ENCODE peak calls at places on chromosomes 5 and 9, in eight cellular contexts. X, U, O, E, P, S, V and K are unnamed samples.

GRCh38 chr5:100505984-100506670 is 29.0 kb upstream of the FAM174A start:
- DNase-seq in X (no peak), U (no peak), O (no peak), E (no peak), P (no peak), S (no peak), V (no peak), K (no peak)

GRCh38 chr5:153794327-153794726 is 244.4 kb downstream of the FAM114A2 start:
- DNase-seq in X (no peak), U (no peak), O (no peak), E (no peak), P (no peak), S (no peak), V (no peak), K (no peak)

GRCh38 chr5:139413963-139414362 is 10.1 kb upstream of the SPATA24 start:
- DNase-seq in X (no peak), U (no peak), O (no peak), E (no peak), P (peak; percentile 24), S (no peak), V (no peak), K (no peak)

GRCh38 chr9:107750741-107751521 is 261.4 kb upstream of the KLF4 start:
- DNase-seq in X (no peak), U (peak; percentile 97), O (peak; percentile 82), E (no peak), P (peak; percentile 95), S (peak; percentile 82), V (no peak), K (no peak)

GRCh38 chr5:39977231-39977630 is 552.5 kb upstream of the DAB2 start:
- DNase-seq in X (no peak), U (no peak), O (no peak), E (no peak), P (no peak), S (no peak), V (no peak), K (no peak)

GRCh38 chr5:172729588-172729987 is 41.4 kb downstream of the DUSP1 start:
- DNase-seq in X (no peak), U (no peak), O (no peak), E (no peak), P (no peak), S (no peak), V (no peak), K (no peak)

GRCh38 chr5:90547072-90547536 is 11.5 kb upstream of the ADGRV1 start:
- DNase-seq in X (no peak), U (no peak), O (no peak), E (no peak), P (no peak), S (no peak), V (no peak), K (no peak)

GRCh38 chr9:123359106-123359505 is 3.1 kb downstream of the CRB2 start:
- DNase-seq in X (no peak), U (no peak), O (no peak), E (no peak), P (no peak), S (no peak), V (no peak), K (no peak)

GRCh38 chr5:151523335-151523734 is 67.8 kb downstream of the FAT2 start:
- DNase-seq in X (no peak), U (no peak), O (peak; percentile 41), E (peak; percentile 27), P (peak; percentile 41), S (no peak), V (peak; percentile 90), K (peak; percentile 23)

GRCh38 chr9:34500623-34501267 is 22.0 kb downstream of the ENHO start:
- DNase-seq in X (peak; percentile 61), U (no peak), O (peak; percentile 46), E (peak; percentile 82), P (no peak), S (peak; percentile 48), V (peak; percentile 93), K (peak; percentile 78)

GRCh38 chr9:129796029-129796910 is 6.7 kb upstream of the TOR1B start:
- DNase-seq in X (no peak), U (no peak), O (no peak), E (no peak), P (no peak), S (no peak), V (no peak), K (no peak)

DNA sequence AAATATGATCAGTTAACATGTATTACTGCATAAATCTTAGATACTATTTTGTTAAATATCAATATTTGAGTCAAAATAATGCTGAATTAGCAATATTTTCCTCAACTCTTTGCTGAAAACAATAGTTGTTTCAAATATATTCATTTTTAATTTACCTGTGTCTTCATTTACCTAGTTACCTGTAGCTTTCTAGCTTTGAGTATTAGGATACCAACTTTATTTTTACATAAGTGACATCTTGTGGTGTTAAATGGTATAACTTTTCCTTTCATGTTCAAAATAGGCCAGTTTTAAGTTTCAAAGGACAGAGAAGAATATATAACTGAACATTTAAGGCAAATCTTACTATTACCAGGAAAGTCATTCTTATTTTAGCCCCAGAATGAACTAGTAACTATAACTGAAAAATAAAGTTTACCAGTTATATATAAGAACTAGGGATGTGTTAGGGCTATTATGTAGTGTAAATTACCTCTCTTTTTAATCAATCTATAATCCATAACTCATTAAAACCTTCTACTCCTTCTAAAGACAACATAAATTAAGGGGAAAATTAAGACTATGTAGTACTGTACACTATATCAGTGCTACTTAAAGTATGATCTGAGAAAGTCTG is 25.3 kb downstream of the AP3B1 start:
- DNase-seq in X (no peak), U (no peak), O (no peak), E (no peak), P (no peak), S (no peak), V (no peak), K (no peak)
- TF ChIP-seq CTCF in X (peak; percentile 64), U (peak; percentile 39), O (peak; percentile 77), E (peak; percentile 43), P (peak; percentile 17), S (peak; percentile 65), V (peak; percentile 73), K (peak; percentile 70)

GRCh38 chr9:124783830-124784229 is 6.9 kb downstream of the OLFML2A start:
- DNase-seq in X (no peak), U (peak; percentile 6), O (no peak), E (no peak), P (no peak), S (no peak), V (peak; percentile 15), K (no peak)

GRCh38 chr9:124780757-124781151 is 3.8 kb downstream of the OLFML2A start:
- DNase-seq in X (no peak), U (peak; percentile 35), O (no peak), E (no peak), P (no peak), S (no peak), V (no peak), K (no peak)

GRCh38 chr9:124782661-124783574 is 6.0 kb downstream of the OLFML2A start:
- DNase-seq in X (no peak), U (peak; percentile 61), O (no peak), E (no peak), P (peak; percentile 72), S (no peak), V (peak; percentile 73), K (no peak)

GRCh38 chr9:124780060-124780756 is 3.3 kb downstream of the OLFML2A start:
- DNase-seq in X (no peak), U (peak; percentile 69), O (no peak), E (no peak), P (no peak), S (peak; percentile 60), V (peak; percentile 63), K (no peak)

GRCh38 chr9:124781967-124782660 is 5.2 kb downstream of the OLFML2A start:
- DNase-seq in X (no peak), U (peak; percentile 52), O (no peak), E (no peak), P (no peak), S (no peak), V (peak; percentile 38), K (no peak)
- TF ChIP-seq CTCF in X (no peak), U (no peak), O (no peak), E (no peak), P (no peak), S (no peak), V (no peak), K (no peak)

GRCh38 chr5:180618830-180619562 is 27.7 kb upstream of the SCGB3A1 start:
- DNase-seq in X (peak; percentile 44), U (no peak), O (no peak), E (peak; percentile 79), P (no peak), S (no peak), V (peak; percentile 91), K (peak; percentile 65)
- TF ChIP-seq CTCF in X (peak; percentile 64), U (no peak), O (no peak), E (peak; percentile 45), P (no peak), S (no peak), V (peak; percentile 82), K (peak; percentile 69)

DNA sequence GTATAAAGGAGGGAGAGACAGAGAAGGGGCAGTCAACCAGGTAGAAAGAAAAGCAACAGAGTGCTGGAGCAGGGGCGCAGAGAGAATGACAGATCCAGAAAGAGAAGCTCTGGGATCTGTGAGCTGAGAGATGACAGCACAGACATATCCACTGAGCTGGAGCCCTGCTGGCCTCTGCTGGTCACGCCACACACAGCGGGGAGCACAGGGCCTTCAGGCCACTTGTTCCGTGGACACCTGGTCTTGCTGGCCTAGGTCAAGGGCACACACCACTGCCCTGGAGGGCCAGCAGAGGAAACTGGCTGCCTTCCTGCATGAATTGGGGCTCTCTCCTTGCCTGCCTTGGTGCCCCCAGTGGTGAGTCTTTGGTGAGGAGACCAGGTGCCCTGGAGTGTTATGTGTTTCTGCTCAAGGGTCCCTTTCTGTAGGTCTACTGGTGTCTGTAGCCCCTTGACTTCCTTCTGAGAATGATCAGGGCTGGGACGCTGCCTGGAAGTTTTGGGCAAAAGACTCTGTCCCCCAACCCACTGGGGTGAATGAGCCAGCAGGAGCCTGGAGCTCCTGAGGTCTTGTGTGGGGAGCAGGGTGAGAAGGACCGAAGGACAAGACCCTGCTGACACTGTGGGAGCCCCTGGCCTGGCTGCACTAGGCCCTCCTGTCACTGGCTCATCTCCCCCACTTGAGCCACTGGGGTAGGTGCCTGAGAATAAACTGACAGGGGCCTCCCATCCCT is 59.2 kb upstream of the ADAMTS2 start:
- DNase-seq in X (no peak), U (no peak), O (no peak), E (no peak), P (peak; percentile 65), S (no peak), V (peak; percentile 33), K (no peak)
- TF ChIP-seq CTCF in X (peak; percentile 7), U (peak; percentile 48), O (no peak), E (peak; percentile 28), P (no peak), S (peak; percentile 35), V (peak; percentile 43), K (peak; percentile 15)